ENCODE peak calls at places on chromosomes 13 and 19, in six cellular contexts. One of them, this sample, is unnamed.

GRCh38 chr13:37669845-37670244 is 71.3 kb upstream of the POSTN start:
- DNase-seq in Peyer's patch: no peak
- DNase-seq in progenitor cell of endocrine pancreas: no peak
- DNase-seq in AG10803: no peak
- DNase-seq in foreskin fibroblast: no peak
- DNase-seq in choroid plexus epithelial cell: no peak
- DNase-seq in this sample: no peak

GRCh38 chr13:98273824-98274786 is 97.0 kb upstream of the RNF113B start:
- DNase-seq in choroid plexus epithelial cell: peak
- DNase-seq in progenitor cell of endocrine pancreas: no peak
- DNase-seq in foreskin fibroblast: no peak
- DNase-seq in Peyer's patch: no peak
- DNase-seq in AG10803: no peak
- DNase-seq in this sample: no peak

GRCh38 chr19:14479985-14480694 is 5.0 kb upstream of the PTGER1 start:
- DNase-seq in choroid plexus epithelial cell: peak
- DNase-seq in foreskin fibroblast: no peak
- DNase-seq in Peyer's patch: peak
- DNase-seq in progenitor cell of endocrine pancreas: peak
- DNase-seq in AG10803: no peak
- DNase-seq in this sample: peak

GRCh38 chr19:11530432-11530831 is 1.5 kb upstream of the ECSIT start:
- DNase-seq in foreskin fibroblast: peak
- DNase-seq in progenitor cell of endocrine pancreas: no peak
- DNase-seq in AG10803: peak
- DNase-seq in choroid plexus epithelial cell: peak
- DNase-seq in Peyer's patch: peak
- DNase-seq in this sample: no peak

GRCh38 chr19:51338563-51339312 is 3.2 kb downstream of the VSIG10L start:
- DNase-seq in AG10803: peak
- DNase-seq in progenitor cell of endocrine pancreas: peak
- DNase-seq in choroid plexus epithelial cell: peak
- DNase-seq in foreskin fibroblast: peak
- DNase-seq in Peyer's patch: peak
- DNase-seq in this sample: peak

GRCh38 chr13:47708386-47708785 is 292.7 kb downstream of the SUCLA2 start:
- DNase-seq in AG10803: peak
- DNase-seq in progenitor cell of endocrine pancreas: no peak
- DNase-seq in choroid plexus epithelial cell: peak
- DNase-seq in foreskin fibroblast: peak
- DNase-seq in Peyer's patch: no peak
- DNase-seq in this sample: no peak

GRCh38 chr13:113559901-113560644 is 24.5 kb upstream of the TFDP1 start:
- DNase-seq in choroid plexus epithelial cell: no peak
- DNase-seq in Peyer's patch: no peak
- DNase-seq in progenitor cell of endocrine pancreas: no peak
- DNase-seq in foreskin fibroblast: no peak
- DNase-seq in AG10803: no peak
- DNase-seq in this sample: peak

GRCh38 chr19:6685482-6685881 is 15.5 kb upstream of the TNFSF14 start:
- DNase-seq in foreskin fibroblast: no peak
- DNase-seq in choroid plexus epithelial cell: no peak
- DNase-seq in AG10803: no peak
- DNase-seq in progenitor cell of endocrine pancreas: no peak
- DNase-seq in Peyer's patch: no peak
- DNase-seq in this sample: no peak

GRCh38 chr13:95924389-95924994 is 128.7 kb downstream of the UGGT2 start:
- DNase-seq in foreskin fibroblast: peak
- DNase-seq in choroid plexus epithelial cell: peak
- DNase-seq in progenitor cell of endocrine pancreas: no peak
- DNase-seq in Peyer's patch: no peak
- DNase-seq in AG10803: peak
- DNase-seq in this sample: no peak

GRCh38 chr13:21625366-21625765 is 21.4 kb upstream of the MICU2 start:
- DNase-seq in progenitor cell of endocrine pancreas: no peak
- DNase-seq in choroid plexus epithelial cell: peak
- DNase-seq in AG10803: peak
- DNase-seq in foreskin fibroblast: no peak
- DNase-seq in Peyer's patch: peak
- DNase-seq in this sample: no peak
- TF ChIP-seq CTCF in progenitor cell of endocrine pancreas: peak
- TF ChIP-seq CTCF in choroid plexus epithelial cell: peak
- TF ChIP-seq CTCF in AG10803: peak
- TF ChIP-seq CTCF in foreskin fibroblast: peak
- TF ChIP-seq CTCF in Peyer's patch: peak
- TF ChIP-seq CTCF in this sample: peak

DNA sequence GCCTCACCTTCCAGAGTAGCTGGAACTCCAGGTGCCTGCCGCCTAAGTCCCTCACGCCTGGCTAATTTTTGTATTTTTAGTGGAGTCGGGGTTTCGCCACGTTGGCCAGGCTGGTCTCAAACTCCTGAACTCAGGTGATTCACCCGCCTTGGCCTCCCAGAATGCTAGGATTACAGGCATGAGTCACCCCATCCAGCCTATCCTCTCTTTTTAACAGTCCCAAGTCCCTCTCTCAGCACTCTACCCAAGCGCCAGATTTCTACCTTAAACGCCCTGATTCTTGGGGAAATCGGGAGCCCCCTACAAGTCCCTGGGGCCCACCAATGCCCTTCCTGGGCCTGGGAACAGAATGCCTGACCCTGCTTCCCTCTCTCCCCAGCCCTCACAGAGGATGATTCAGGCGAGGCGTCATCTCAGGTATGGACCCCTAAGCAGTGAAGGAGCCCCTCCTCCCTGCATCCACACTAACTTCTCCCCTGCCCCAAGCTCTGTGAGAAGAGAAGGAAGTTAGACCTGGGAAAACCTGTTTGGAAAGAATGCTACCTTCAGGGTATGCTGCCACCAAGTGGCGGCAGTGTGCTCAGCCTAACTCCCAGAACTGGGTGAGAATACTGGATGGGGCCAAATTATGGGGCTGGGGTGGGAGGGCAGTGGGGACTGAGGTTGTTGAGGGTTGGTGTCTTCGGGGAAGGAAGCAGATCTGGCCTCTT is 20.8 kb upstream of the EBI3 start:
- DNase-seq in progenitor cell of endocrine pancreas: no peak
- DNase-seq in choroid plexus epithelial cell: peak
- DNase-seq in AG10803: no peak
- DNase-seq in Peyer's patch: peak
- DNase-seq in foreskin fibroblast: no peak
- DNase-seq in this sample: no peak
- TF ChIP-seq CTCF in progenitor cell of endocrine pancreas: peak
- TF ChIP-seq CTCF in choroid plexus epithelial cell: peak
- TF ChIP-seq CTCF in AG10803: peak
- TF ChIP-seq CTCF in Peyer's patch: peak
- TF ChIP-seq CTCF in foreskin fibroblast: peak
- TF ChIP-seq CTCF in this sample: peak

DNA sequence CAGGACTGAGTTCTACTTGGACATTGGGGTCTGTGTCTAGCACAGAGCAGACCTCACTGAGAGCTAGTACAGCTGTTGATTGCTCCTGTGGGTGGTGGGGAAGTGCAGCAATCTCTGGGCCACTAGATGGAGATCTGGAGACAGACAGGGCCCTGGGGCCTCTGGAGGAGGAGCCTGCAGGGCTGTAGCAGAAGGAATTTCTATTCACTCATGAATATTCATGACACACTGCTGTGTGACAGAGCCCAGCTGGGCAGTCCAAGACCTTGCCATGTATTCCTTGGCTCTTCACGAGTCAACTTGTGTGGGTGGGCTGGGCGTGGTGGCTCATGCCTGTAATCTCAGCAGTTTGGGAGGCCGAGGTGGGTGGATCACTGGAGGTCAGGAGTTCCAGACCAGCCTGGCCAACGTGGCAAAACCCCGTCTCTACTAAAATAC is 37.5 kb downstream of the SUGP2 start:
- DNase-seq in Peyer's patch: peak
- DNase-seq in foreskin fibroblast: peak
- DNase-seq in choroid plexus epithelial cell: peak
- DNase-seq in AG10803: peak
- DNase-seq in progenitor cell of endocrine pancreas: no peak
- DNase-seq in this sample: no peak
- TF ChIP-seq CTCF in Peyer's patch: no peak
- TF ChIP-seq CTCF in foreskin fibroblast: peak
- TF ChIP-seq CTCF in choroid plexus epithelial cell: peak
- TF ChIP-seq CTCF in AG10803: peak
- TF ChIP-seq CTCF in progenitor cell of endocrine pancreas: peak
- TF ChIP-seq CTCF in this sample: peak

GRCh38 chr13:33931397-33931987 is 113.5 kb downstream of the RFC3 start:
- DNase-seq in AG10803: peak
- DNase-seq in progenitor cell of endocrine pancreas: peak
- DNase-seq in Peyer's patch: no peak
- DNase-seq in foreskin fibroblast: peak
- DNase-seq in choroid plexus epithelial cell: peak
- DNase-seq in this sample: no peak
- TF ChIP-seq CTCF in AG10803: peak
- TF ChIP-seq CTCF in progenitor cell of endocrine pancreas: peak
- TF ChIP-seq CTCF in Peyer's patch: peak
- TF ChIP-seq CTCF in foreskin fibroblast: peak
- TF ChIP-seq CTCF in choroid plexus epithelial cell: peak
- TF ChIP-seq CTCF in this sample: peak

DNA sequence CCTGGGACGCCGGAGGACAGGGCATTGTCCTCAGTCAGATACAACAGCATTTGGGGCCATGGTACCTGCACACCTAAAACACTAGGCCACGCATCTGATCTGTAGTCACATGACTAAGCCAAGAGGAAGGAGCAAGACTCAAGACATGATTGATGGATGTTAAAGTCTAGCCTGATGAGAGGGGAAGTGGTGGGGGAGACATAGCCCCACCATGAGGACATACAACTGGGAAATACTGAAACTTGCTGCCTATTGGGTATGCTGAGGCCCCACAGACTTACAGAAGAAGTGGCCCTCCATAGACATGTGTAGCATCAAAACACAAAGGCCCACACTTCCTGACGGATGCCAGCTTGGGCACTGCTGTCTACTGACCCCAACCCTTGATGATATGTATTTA is 1.4 kb upstream of the ICAM4 start:
- DNase-seq in progenitor cell of endocrine pancreas: no peak
- DNase-seq in Peyer's patch: no peak
- DNase-seq in AG10803: no peak
- DNase-seq in foreskin fibroblast: no peak
- DNase-seq in choroid plexus epithelial cell: no peak
- DNase-seq in this sample: no peak
- TF ChIP-seq CTCF in progenitor cell of endocrine pancreas: no peak
- TF ChIP-seq CTCF in Peyer's patch: no peak
- TF ChIP-seq CTCF in AG10803: no peak
- TF ChIP-seq CTCF in foreskin fibroblast: no peak
- TF ChIP-seq CTCF in choroid plexus epithelial cell: no peak
- TF ChIP-seq CTCF in this sample: no peak

DNA sequence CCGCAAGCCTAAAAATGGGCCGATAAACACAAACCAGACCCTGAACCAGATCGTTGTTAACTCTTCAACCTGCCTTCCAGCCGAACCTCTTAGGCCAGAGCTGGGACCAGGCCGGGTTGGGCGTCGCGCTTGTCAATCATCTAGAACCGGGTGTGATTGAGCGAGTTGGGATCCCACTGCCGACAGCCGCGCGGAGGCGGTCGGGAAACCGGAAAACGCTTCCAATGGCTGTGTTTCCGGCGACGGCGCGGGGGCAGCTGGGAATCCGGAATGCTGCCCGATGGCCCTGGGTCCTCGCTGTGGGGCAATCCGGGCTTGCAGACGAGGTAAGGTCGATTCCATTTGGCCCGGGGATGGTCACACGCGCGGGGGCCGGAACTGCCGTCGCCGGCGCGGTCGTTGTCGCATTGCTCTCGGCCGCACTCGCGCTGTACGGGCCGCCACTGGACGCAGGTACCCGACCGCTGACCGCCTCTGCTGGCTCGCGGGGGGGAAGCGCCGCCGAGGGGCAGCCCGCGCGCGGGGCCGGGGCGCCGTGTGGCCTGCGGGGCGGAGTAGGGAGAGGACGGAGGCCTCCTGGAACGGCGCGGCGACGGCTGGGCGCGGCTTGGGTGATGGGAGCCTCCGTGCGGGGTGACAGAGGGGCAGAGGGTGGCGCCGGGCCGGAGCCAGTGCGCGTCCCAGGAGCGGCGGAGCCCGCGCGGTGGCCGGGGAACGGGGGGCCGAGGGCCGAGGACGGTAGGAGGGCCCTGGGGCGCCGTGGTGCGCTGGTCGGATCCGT is at the start of gene NAXD:
- DNase-seq in choroid plexus epithelial cell: peak
- DNase-seq in Peyer's patch: peak
- DNase-seq in foreskin fibroblast: peak
- DNase-seq in progenitor cell of endocrine pancreas: peak
- DNase-seq in AG10803: peak
- DNase-seq in this sample: peak
- TF ChIP-seq CTCF in choroid plexus epithelial cell: no peak
- TF ChIP-seq CTCF in Peyer's patch: no peak
- TF ChIP-seq CTCF in foreskin fibroblast: no peak
- TF ChIP-seq CTCF in progenitor cell of endocrine pancreas: no peak
- TF ChIP-seq CTCF in AG10803: no peak
- TF ChIP-seq CTCF in this sample: no peak

DNA sequence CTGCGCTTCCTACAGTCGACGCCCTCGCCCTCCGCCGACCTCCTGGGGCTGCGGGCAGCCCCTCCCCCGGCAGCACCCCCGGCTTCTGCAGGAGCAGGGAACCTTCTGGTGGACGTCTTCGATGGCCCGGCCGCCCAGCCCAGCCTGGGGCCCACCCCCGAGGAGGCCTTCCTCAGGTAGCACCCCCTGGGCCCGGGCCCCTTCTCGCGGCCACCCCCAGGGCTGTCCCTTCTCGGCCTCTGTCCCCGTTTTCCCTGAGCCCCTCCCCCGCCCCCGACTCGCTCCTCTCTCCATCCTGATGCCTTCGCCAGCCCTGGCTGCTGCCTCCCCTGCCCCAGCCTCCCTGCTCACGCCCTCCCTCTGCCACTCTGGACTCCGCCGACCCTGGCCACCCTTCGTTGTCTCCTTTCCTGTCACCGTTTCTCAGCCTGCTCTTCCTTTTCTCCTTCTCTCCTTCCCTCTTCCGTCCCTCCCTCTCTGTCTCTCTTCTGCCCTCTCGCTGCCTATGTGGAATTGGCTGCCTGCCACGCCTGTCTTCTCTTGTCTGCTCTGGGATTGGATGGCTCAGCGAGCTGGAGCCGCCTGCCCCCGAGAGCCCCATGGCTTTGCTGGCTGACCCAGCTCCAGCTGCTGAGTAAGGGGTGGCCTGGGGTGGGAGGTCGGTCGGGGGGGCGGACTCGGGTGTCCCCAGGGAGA is 11.0 kb downstream of the FUZ start:
- DNase-seq in foreskin fibroblast: peak
- DNase-seq in choroid plexus epithelial cell: peak
- DNase-seq in Peyer's patch: peak
- DNase-seq in AG10803: peak
- DNase-seq in progenitor cell of endocrine pancreas: no peak
- DNase-seq in this sample: no peak
- TF ChIP-seq CTCF in foreskin fibroblast: peak
- TF ChIP-seq CTCF in choroid plexus epithelial cell: peak
- TF ChIP-seq CTCF in Peyer's patch: no peak
- TF ChIP-seq CTCF in AG10803: peak
- TF ChIP-seq CTCF in progenitor cell of endocrine pancreas: no peak
- TF ChIP-seq CTCF in this sample: peak